ENCODE peak calls at places on chromosomes 16 and 17, in eight cellular contexts. C is activated CD8-positive, alpha-beta T cell treated with anti-CD3 and anti-CD28 coated beads for 36 hours; S is heart right ventricle; D is fibroblast of pulmonary artery; W is sigmoid colon; Y is Calu3; M is left ventricle myocardium inferior; R is fibroblast of the aortic adventitia. X is an unnamed sample.

GRCh38 chr16:53090271-53090590 is 35.4 kb downstream of the CHD9 start:
- DNase-seq in C (no peak), S (no peak), D (no peak), W (no peak), Y (no peak), M (no peak), R (no peak), X (no peak)

GRCh38 chr17:31490991-31491793 is 99.7 kb downstream of the RAB11FIP4 start:
- DNase-seq in C (peak; percentile 28), S (no peak), D (no peak), W (no peak), Y (no peak), M (no peak), R (no peak), X (peak; percentile 60)

GRCh38 chr16:85310868-85311585 is 198.8 kb upstream of the CIBAR2 start:
- DNase-seq in C (peak; percentile 63), S (no peak), D (no peak), W (no peak), Y (no peak), M (peak; percentile 37), R (no peak), X (no peak)

GRCh38 chr17:5097101-5097834 is 14.4 kb downstream of the ZNF232 start:
- DNase-seq in C (peak; percentile 67), S (peak; percentile 82), D (no peak), W (peak; percentile 82), Y (no peak), M (peak; percentile 67), R (no peak), X (peak; percentile 25)

GRCh38 chr16:82634955-82635610 is 8.3 kb downstream of the CDH13 start:
- DNase-seq in C (peak; percentile 21), S (no peak), D (no peak), W (peak; percentile 32), Y (no peak), M (no peak), R (no peak), X (no peak)

GRCh38 chr16:1474796-1475551 is at the start of gene CLCN7:
- DNase-seq in C (peak; percentile 93), S (peak; percentile 90), D (peak; percentile 88), W (peak; percentile 96), Y (peak; percentile 95), M (peak; percentile 94), R (peak; percentile 79), X (peak; percentile 98)

GRCh38 chr16:75248536-75249380 is 2.7 kb downstream of the BCAR1 start:
- DNase-seq in C (no peak), S (no peak), D (no peak), W (no peak), Y (no peak), M (no peak), R (no peak), X (no peak)

GRCh38 chr16:9566099-9566498 is 474.7 kb downstream of the HAPSTR1 start:
- DNase-seq in C (no peak), S (no peak), D (no peak), W (no peak), Y (no peak), M (no peak), R (no peak), X (no peak)

GRCh38 chr16:86379505-86379846 is 130.9 kb upstream of the FOXF1 start:
- DNase-seq in C (no peak), S (no peak), D (peak; percentile 51), W (no peak), Y (no peak), M (no peak), R (peak; percentile 31), X (no peak)

GRCh38 chr16:89049484-89050118 is 44.1 kb upstream of the ACSF3 start:
- DNase-seq in C (no peak), S (no peak), D (no peak), W (peak; percentile 34), Y (no peak), M (peak; percentile 12), R (no peak), X (no peak)

GRCh38 chr16:84495506-84495905 is 9.0 kb downstream of the MEAK7 start:
- DNase-seq in C (no peak), S (no peak), D (no peak), W (no peak), Y (no peak), M (no peak), R (no peak), X (no peak)

GRCh38 chr17:18009609-18010420 is 29.2 kb downstream of the ATPAF2 start:
- DNase-seq in C (no peak), S (peak; percentile 40), D (no peak), W (no peak), Y (no peak), M (peak; percentile 52), R (no peak), X (no peak)

GRCh38 chr16:11309895-11310633 is 28.9 kb upstream of the PRM1 start:
- DNase-seq in C (no peak), S (no peak), D (no peak), W (no peak), Y (no peak), M (no peak), R (no peak), X (peak; percentile 55)

GRCh38 chr17:10114931-10115535 is 83.4 kb downstream of the GAS7 start:
- DNase-seq in C (peak; percentile 87), S (peak; percentile 91), D (peak; percentile 97), W (peak; percentile 98), Y (peak; percentile 61), M (peak; percentile 94), R (peak; percentile 96), X (peak; percentile 68)

GRCh38 chr17:35587074-35587961 is at the start of gene AP2B1:
- DNase-seq in C (peak; percentile 96), S (peak; percentile 94), D (peak; percentile 98), W (peak; percentile 97), Y (peak; percentile 93), M (peak; percentile 95), R (peak; percentile 97), X (peak; percentile 92)

GRCh38 chr16:75282811-75283281 is 31.4 kb upstream of the BCAR1 start:
- DNase-seq in C (no peak), S (no peak), D (no peak), W (no peak), Y (no peak), M (no peak), R (no peak), X (no peak)

GRCh38 chr16:27980919-27981670 is 82.4 kb downstream of the GSG1L start:
- DNase-seq in C (no peak), S (no peak), D (no peak), W (no peak), Y (no peak), M (no peak), R (no peak), X (no peak)

GRCh38 chr16:19704321-19705130 is 13.5 kb downstream of the KNOP1 start:
- DNase-seq in C (no peak), S (no peak), D (peak; percentile 67), W (peak; percentile 69), Y (no peak), M (no peak), R (peak; percentile 70), X (no peak)

DNA sequence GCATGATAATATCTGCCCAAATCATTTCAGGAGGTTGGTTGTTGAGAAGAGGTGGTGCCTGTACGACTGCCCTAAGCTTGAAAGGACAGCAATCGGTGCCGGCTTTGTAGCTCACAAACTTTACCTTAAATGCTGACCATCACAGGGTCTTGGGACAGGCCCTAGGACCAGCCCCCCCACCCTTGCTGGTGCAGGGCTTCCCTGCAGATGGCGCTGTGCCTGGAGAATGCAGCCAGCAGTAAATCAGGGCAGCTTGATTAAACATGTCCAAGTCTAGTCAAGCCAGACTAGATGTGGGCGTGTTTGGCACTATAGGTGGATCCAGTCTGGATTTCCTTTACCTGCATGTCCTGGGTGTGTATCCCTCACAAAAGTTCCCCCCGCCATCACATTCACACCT is 135.5 kb upstream of the CRHR1 start:
- DNase-seq in C (peak; percentile 19), S (no peak), D (no peak), W (no peak), Y (peak; percentile 21), M (no peak), R (no peak), X (no peak)
- TF ChIP-seq CTCF in C (peak; percentile 37), S (no peak), D (no peak), W (no peak), Y (peak; percentile 28), M (no peak), R (no peak), X (no peak)

GRCh38 chr17:80647746-80648145 is 103.1 kb downstream of the RPTOR start:
- DNase-seq in C (peak; percentile 26), S (no peak), D (peak; percentile 42), W (no peak), Y (no peak), M (no peak), R (peak; percentile 61), X (no peak)

GRCh38 chr17:80649200-80649644 is 104.6 kb downstream of the RPTOR start:
- DNase-seq in C (peak; percentile 43), S (no peak), D (no peak), W (no peak), Y (no peak), M (no peak), R (no peak), X (no peak)

GRCh38 chr17:80650339-80650672 is 105.7 kb downstream of the RPTOR start:
- DNase-seq in C (no peak), S (no peak), D (no peak), W (no peak), Y (no peak), M (no peak), R (no peak), X (no peak)

GRCh38 chr17:80650751-80651173 is 106.1 kb downstream of the RPTOR start:
- DNase-seq in C (no peak), S (no peak), D (no peak), W (no peak), Y (no peak), M (no peak), R (no peak), X (no peak)

DNA sequence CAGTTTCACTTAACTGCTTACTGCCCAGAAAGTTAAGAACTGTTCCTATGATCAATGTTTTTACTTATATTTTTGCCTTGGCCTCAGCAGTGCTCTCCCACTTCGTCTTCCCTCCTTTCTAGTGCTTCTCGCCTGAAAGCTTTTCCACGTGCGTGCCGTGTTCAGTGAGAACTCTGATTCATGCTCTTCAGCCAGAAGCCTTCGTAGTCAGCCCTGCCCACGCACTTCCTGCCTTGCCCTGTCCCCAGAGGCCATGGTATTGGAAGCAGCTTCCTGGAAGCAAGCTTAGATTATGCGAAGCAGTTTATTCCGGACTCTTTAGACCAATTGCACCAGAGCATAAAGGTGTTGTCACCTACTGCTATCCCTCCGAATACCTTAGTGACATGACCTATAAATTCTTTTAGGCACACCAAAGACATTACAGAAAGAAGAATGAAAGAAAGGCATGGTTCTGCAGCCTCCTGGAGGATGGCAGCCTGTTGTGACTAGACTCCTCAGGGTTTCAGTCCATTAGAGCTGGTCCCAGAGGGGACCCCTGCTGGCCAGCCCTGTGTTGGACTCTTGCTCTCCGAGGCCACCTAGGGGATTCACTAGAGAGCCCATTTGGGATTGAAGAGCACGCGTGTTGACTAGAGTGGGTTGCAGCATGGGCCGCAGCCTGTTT is 105.2 kb downstream of the RPTOR start:
- DNase-seq in C (peak; percentile 94), S (peak; percentile 85), D (peak; percentile 96), W (no peak), Y (peak; percentile 42), M (peak; percentile 57), R (peak; percentile 97), X (peak; percentile 50)
- TF ChIP-seq CTCF in C (peak; percentile 36), S (peak; percentile 48), D (peak; percentile 61), W (no peak), Y (peak; percentile 58), M (peak; percentile 64), R (peak; percentile 46), X (peak; percentile 45)

GRCh38 chr16:23934610-23935009 is 98.8 kb downstream of the PRKCB start:
- DNase-seq in C (no peak), S (no peak), D (no peak), W (no peak), Y (no peak), M (no peak), R (no peak), X (no peak)
- TF ChIP-seq CTCF in C (no peak), S (no peak), D (no peak), W (no peak), Y (no peak), M (no peak), R (no peak), X (no peak)

GRCh38 chr17:20095366-20096080 is 86.4 kb downstream of the SPECC1 start:
- DNase-seq in C (no peak), S (peak; percentile 82), D (peak; percentile 42), W (peak; percentile 78), Y (peak; percentile 22), M (peak; percentile 79), R (peak; percentile 18), X (no peak)
- TF ChIP-seq CTCF in C (no peak), S (peak; percentile 53), D (peak; percentile 42), W (no peak), Y (peak; percentile 19), M (peak; percentile 59), R (peak; percentile 18), X (no peak)